ENCODE peak calls at places on chromosomes 1 and 21, in seven cellular contexts. One of them, this sample, is unnamed.

GRCh38 chr21:42009018-42009830 is 936 bp downstream of the ZBTB21 start:
- DNase-seq in stimulated activated CD4-positive, alpha-beta T cell treated with anti-CD3 and anti-CD28 coated beads, Interleukin-15, amount 100 ng/mL, for 24 hours: peak; percentile 81
- DNase-seq in HTR-8/SVneo: peak; percentile 12
- DNase-seq in AG08396: peak; percentile 50
- DNase-seq in AG20443: peak; percentile 51
- DNase-seq in GDM1: no peak
- DNase-seq in sciatic nerve: peak; percentile 79
- DNase-seq in this sample: peak; percentile 41

GRCh38 chr1:147585640-147586383 is 44.5 kb downstream of the BCL9 start:
- DNase-seq in stimulated activated CD4-positive, alpha-beta T cell treated with anti-CD3 and anti-CD28 coated beads, Interleukin-15, amount 100 ng/mL, for 24 hours: peak; percentile 16
- DNase-seq in HTR-8/SVneo: no peak
- DNase-seq in AG08396: no peak
- DNase-seq in AG20443: no peak
- DNase-seq in GDM1: no peak
- DNase-seq in sciatic nerve: no peak
- DNase-seq in this sample: no peak

GRCh38 chr1:14263207-14263606 is 335.3 kb upstream of the KAZN start:
- DNase-seq in stimulated activated CD4-positive, alpha-beta T cell treated with anti-CD3 and anti-CD28 coated beads, Interleukin-15, amount 100 ng/mL, for 24 hours: no peak
- DNase-seq in HTR-8/SVneo: no peak
- DNase-seq in AG08396: no peak
- DNase-seq in AG20443: no peak
- DNase-seq in GDM1: no peak
- DNase-seq in sciatic nerve: no peak
- DNase-seq in this sample: no peak

GRCh38 chr1:21635138-21635535 is 34.0 kb downstream of the RAP1GAP start:
- DNase-seq in stimulated activated CD4-positive, alpha-beta T cell treated with anti-CD3 and anti-CD28 coated beads, Interleukin-15, amount 100 ng/mL, for 24 hours: no peak
- DNase-seq in HTR-8/SVneo: no peak
- DNase-seq in AG08396: no peak
- DNase-seq in AG20443: no peak
- DNase-seq in GDM1: no peak
- DNase-seq in sciatic nerve: no peak
- DNase-seq in this sample: no peak

GRCh38 chr1:6596886-6597776 is 5.5 kb downstream of the KLHL21 start:
- DNase-seq in stimulated activated CD4-positive, alpha-beta T cell treated with anti-CD3 and anti-CD28 coated beads, Interleukin-15, amount 100 ng/mL, for 24 hours: no peak
- DNase-seq in HTR-8/SVneo: no peak
- DNase-seq in AG08396: no peak
- DNase-seq in AG20443: no peak
- DNase-seq in GDM1: no peak
- DNase-seq in sciatic nerve: no peak
- DNase-seq in this sample: no peak

GRCh38 chr1:55064861-55065263 is 25.5 kb downstream of the PCSK9 start:
- DNase-seq in stimulated activated CD4-positive, alpha-beta T cell treated with anti-CD3 and anti-CD28 coated beads, Interleukin-15, amount 100 ng/mL, for 24 hours: no peak
- DNase-seq in HTR-8/SVneo: peak; percentile 28
- DNase-seq in AG08396: peak; percentile 68
- DNase-seq in AG20443: peak; percentile 63
- DNase-seq in GDM1: no peak
- DNase-seq in sciatic nerve: no peak
- DNase-seq in this sample: no peak

GRCh38 chr1:151539321-151540020 is 638 bp upstream of the TUFT1 start:
- DNase-seq in stimulated activated CD4-positive, alpha-beta T cell treated with anti-CD3 and anti-CD28 coated beads, Interleukin-15, amount 100 ng/mL, for 24 hours: peak; percentile 48
- DNase-seq in HTR-8/SVneo: peak; percentile 63
- DNase-seq in AG08396: peak; percentile 62
- DNase-seq in AG20443: peak; percentile 72
- DNase-seq in GDM1: peak; percentile 21
- DNase-seq in sciatic nerve: peak; percentile 82
- DNase-seq in this sample: peak; percentile 10

GRCh38 chr1:12518956-12519707 is 98.9 kb downstream of the DHRS3 start:
- DNase-seq in stimulated activated CD4-positive, alpha-beta T cell treated with anti-CD3 and anti-CD28 coated beads, Interleukin-15, amount 100 ng/mL, for 24 hours: peak; percentile 76
- DNase-seq in HTR-8/SVneo: no peak
- DNase-seq in AG08396: peak; percentile 36
- DNase-seq in AG20443: peak; percentile 80
- DNase-seq in GDM1: no peak
- DNase-seq in sciatic nerve: no peak
- DNase-seq in this sample: no peak

GRCh38 chr1:205258313-205259176 is 30.8 kb downstream of the TMCC2 start:
- DNase-seq in stimulated activated CD4-positive, alpha-beta T cell treated with anti-CD3 and anti-CD28 coated beads, Interleukin-15, amount 100 ng/mL, for 24 hours: no peak
- DNase-seq in HTR-8/SVneo: peak; percentile 68
- DNase-seq in AG08396: peak; percentile 45
- DNase-seq in AG20443: peak; percentile 60
- DNase-seq in GDM1: no peak
- DNase-seq in sciatic nerve: no peak
- DNase-seq in this sample: no peak

GRCh38 chr1:9239622-9240401 is 5.2 kb downstream of the H6PD start:
- DNase-seq in stimulated activated CD4-positive, alpha-beta T cell treated with anti-CD3 and anti-CD28 coated beads, Interleukin-15, amount 100 ng/mL, for 24 hours: peak; percentile 68
- DNase-seq in HTR-8/SVneo: peak; percentile 39
- DNase-seq in AG08396: no peak
- DNase-seq in AG20443: no peak
- DNase-seq in GDM1: peak; percentile 84
- DNase-seq in sciatic nerve: no peak
- DNase-seq in this sample: peak; percentile 88

GRCh38 chr1:58794585-58794984 is 10.7 kb upstream of the JUN start:
- DNase-seq in stimulated activated CD4-positive, alpha-beta T cell treated with anti-CD3 and anti-CD28 coated beads, Interleukin-15, amount 100 ng/mL, for 24 hours: no peak
- DNase-seq in HTR-8/SVneo: no peak
- DNase-seq in AG08396: no peak
- DNase-seq in AG20443: no peak
- DNase-seq in GDM1: no peak
- DNase-seq in sciatic nerve: no peak
- DNase-seq in this sample: no peak

GRCh38 chr21:25283720-25284119 is 323.6 kb downstream of the MRPL39 start:
- DNase-seq in stimulated activated CD4-positive, alpha-beta T cell treated with anti-CD3 and anti-CD28 coated beads, Interleukin-15, amount 100 ng/mL, for 24 hours: no peak
- DNase-seq in HTR-8/SVneo: no peak
- DNase-seq in AG08396: peak; percentile 16
- DNase-seq in AG20443: peak; percentile 34
- DNase-seq in GDM1: no peak
- DNase-seq in sciatic nerve: no peak
- DNase-seq in this sample: no peak

GRCh38 chr1:211145944-211146343 is 12.0 kb upstream of the KCNH1 start:
- DNase-seq in stimulated activated CD4-positive, alpha-beta T cell treated with anti-CD3 and anti-CD28 coated beads, Interleukin-15, amount 100 ng/mL, for 24 hours: no peak
- DNase-seq in HTR-8/SVneo: no peak
- DNase-seq in AG08396: no peak
- DNase-seq in AG20443: no peak
- DNase-seq in GDM1: no peak
- DNase-seq in sciatic nerve: no peak
- DNase-seq in this sample: no peak

GRCh38 chr1:161033751-161034150 is 5.0 kb downstream of the TSTD1 start:
- DNase-seq in stimulated activated CD4-positive, alpha-beta T cell treated with anti-CD3 and anti-CD28 coated beads, Interleukin-15, amount 100 ng/mL, for 24 hours: peak; percentile 35
- DNase-seq in HTR-8/SVneo: no peak
- DNase-seq in AG08396: no peak
- DNase-seq in AG20443: no peak
- DNase-seq in GDM1: no peak
- DNase-seq in sciatic nerve: no peak
- DNase-seq in this sample: no peak

GRCh38 chr1:208243851-208244583 is at the start of gene PLXNA2:
- DNase-seq in stimulated activated CD4-positive, alpha-beta T cell treated with anti-CD3 and anti-CD28 coated beads, Interleukin-15, amount 100 ng/mL, for 24 hours: peak; percentile 72
- DNase-seq in HTR-8/SVneo: peak; percentile 46
- DNase-seq in AG08396: peak; percentile 82
- DNase-seq in AG20443: peak; percentile 83
- DNase-seq in GDM1: peak; percentile 79
- DNase-seq in sciatic nerve: peak; percentile 85
- DNase-seq in this sample: no peak

This sample was measured in GF-D8.